ENCODE peak calls at places on chromosomes 13 and 19, in four cellular contexts. K is cardiac muscle cell; Q is breast epithelium; Z is activated CD4-positive, alpha-beta T cell treated with anti-CD3 and anti-CD28 coated beads, Interleukin-2, amount 10 ng/mL, durations not matched to agents 7 days and 5 days. X is an unnamed sample.

GRCh38 chr13:50989476-50989875 is 79.9 kb downstream of the RNASEH2B start:
- DNase-seq in K (peak; percentile 59), Q (no peak), Z (no peak), X (peak; percentile 65)

GRCh38 chr19:19997656-19998268 is 41.5 kb downstream of the ZNF682 start:
- DNase-seq in K (no peak), Q (no peak), Z (peak; percentile 24), X (no peak)

GRCh38 chr13:31797154-31797775 is 57.9 kb downstream of the RXFP2 start:
- DNase-seq in K (peak; percentile 69), Q (no peak), Z (no peak), X (peak; percentile 24)

GRCh38 chr13:36850790-36851438 is 31.9 kb downstream of the RFXAP start:
- DNase-seq in K (peak; percentile 5), Q (no peak), Z (peak; percentile 15), X (peak; percentile 14)

GRCh38 chr19:46471116-46471733 is at the start of gene PNMA8A:
- DNase-seq in K (peak; percentile 92), Q (peak; percentile 52), Z (no peak), X (peak; percentile 98)

GRCh38 chr13:112740502-112741131 is 50.8 kb downstream of the ATP11A start:
- DNase-seq in K (peak; percentile 71), Q (peak; percentile 39), Z (no peak), X (no peak)

GRCh38 chr19:35138305-35138799 is 272 bp upstream of the FXYD1 start:
- DNase-seq in K (peak; percentile 61), Q (no peak), Z (no peak), X (no peak)

GRCh38 chr13:101612736-101613135 is 160.3 kb downstream of the ITGBL1 start:
- DNase-seq in K (no peak), Q (no peak), Z (no peak), X (no peak)

GRCh38 chr19:45952341-45952690 is 21.3 kb downstream of the NOVA2 start:
- DNase-seq in K (no peak), Q (no peak), Z (no peak), X (no peak)

X was measured in NCI-H1930.